ENCODE peak calls at places on chromosome 9, in four cellular contexts. P is hepatocyte, N is NB4, D is nephron progenitor cell. B is an unnamed sample.
A peak's percentile ranks its signal among the peaks of the same experiment; 100 is the strongest.

GRCh38 chr9:97419315-97419867 is 7.5 kb downstream of the TDRD7 start:
- DNase-seq in P (no peak), D (no peak), N (no peak), B (no peak)

GRCh38 chr9:130196643-130197042 is 24.4 kb downstream of the NCS1 start:
- DNase-seq in D (no peak), N (no peak), P (no peak), B (no peak)

GRCh38 chr9:126399789-126400188 is 73.2 kb downstream of the MVB12B start:
- DNase-seq in P (no peak), D (no peak), N (no peak), B (no peak)

GRCh38 chr9:126367646-126368419 is 41.2 kb downstream of the MVB12B start:
- DNase-seq in D (no peak), N (no peak), P (peak; percentile 72), B (no peak)

GRCh38 chr9:130128251-130128650 is 44.0 kb upstream of the NCS1 start:
- DNase-seq in D (no peak), P (no peak), N (peak; percentile 89), B (peak; percentile 72)

GRCh38 chr9:88056876-88057275 is 81.4 kb downstream of the SPATA31C2 start:
- DNase-seq in D (no peak), N (no peak), P (no peak), B (no peak)

GRCh38 chr9:6680797-6681146 is 35.2 kb upstream of the GLDC start:
- DNase-seq in N (peak; percentile 95), P (peak; percentile 77), D (peak; percentile 55), B (no peak)

GRCh38 chr9:23160952-23161469 is 665.0 kb downstream of the ELAVL2 start:
- DNase-seq in D (no peak), P (no peak), N (no peak), B (no peak)

GRCh38 chr9:127035948-127036347 is 86.5 kb downstream of the ANGPTL2 start:
- DNase-seq in P (no peak), N (no peak), D (no peak), B (no peak)

GRCh38 chr9:97577051-97577450 is 56.1 kb downstream of the TSTD2 start:
- DNase-seq in D (no peak), N (no peak), P (no peak), B (no peak)

GRCh38 chr9:86822414-86822813 is 124.9 kb downstream of the GAS1 start:
- DNase-seq in P (no peak), D (no peak), N (no peak), B (no peak)

GRCh38 chr9:93473411-93473810 is 20.0 kb upstream of the FAM120AOS start:
- DNase-seq in D (no peak), P (no peak), N (no peak), B (no peak)

GRCh38 chr9:128636024-128636390 is 20.6 kb downstream of the DYNC2I2 start:
- DNase-seq in D (peak; percentile 29), P (peak; percentile 77), N (no peak), B (no peak)

GRCh38 chr9:13143281-13143680 is 136.2 kb downstream of the MPDZ start:
- DNase-seq in N (no peak), D (no peak), P (no peak), B (no peak)

GRCh38 chr9:127076860-127077657 is 45.4 kb downstream of the ANGPTL2 start:
- DNase-seq in N (no peak), D (no peak), P (no peak), B (no peak)

GRCh38 chr9:111962021-111962420 is 65.4 kb downstream of the UGCG start:
- DNase-seq in P (no peak), N (no peak), D (no peak), B (no peak)

GRCh38 chr9:91089405-91090131 is 272.1 kb downstream of the AUH start:
- DNase-seq in P (peak; percentile 56), D (no peak), N (peak; percentile 70), B (no peak)

GRCh38 chr9:84781431-84781830 is 111.9 kb downstream of the NTRK2 start:
- DNase-seq in D (peak; percentile 12), P (no peak), N (peak; percentile 24), B (no peak)

GRCh38 chr9:127788337-127789011 is 2.6 kb downstream of the CDK9 start:
- DNase-seq in D (no peak), N (no peak), P (no peak), B (no peak)

GRCh38 chr9:16824545-16825041 is 45.9 kb downstream of the BNC2 start:
- DNase-seq in N (peak; percentile 33), P (peak; percentile 37), D (no peak), B (no peak)

GRCh38 chr9:9079473-9079872 is 1279.9 kb upstream of the DMAC1 start:
- DNase-seq in P (no peak), N (no peak), D (no peak), B (no peak)

GRCh38 chr9:128232811-128233428 is 29.7 kb downstream of the DNM1 start:
- DNase-seq in D (no peak), P (peak; percentile 3), N (no peak), B (no peak)

GRCh38 chr9:21919377-21920362 is 74.5 kb downstream of the CDKN2A start:
- DNase-seq in P (no peak), N (no peak), D (no peak), B (no peak)

GRCh38 chr9:104794070-104794469 is 30.1 kb downstream of the NIPSNAP3B start:
- DNase-seq in N (no peak), P (no peak), D (no peak), B (no peak)

GRCh38 chr9:121844090-121844489 is 192.7 kb downstream of the DAB2IP start:
- DNase-seq in D (no peak), N (no peak), P (no peak), B (no peak)

GRCh38 chr9:37061763-37062162 is 27.7 kb upstream of the PAX5 start:
- DNase-seq in P (peak; percentile 15), N (peak; percentile 58), D (no peak), B (no peak)

GRCh38 chr9:109274768-109275596 is 45.9 kb downstream of the EPB41L4B start:
- DNase-seq in D (no peak), N (no peak), P (no peak), B (no peak)

GRCh38 chr9:94065535-94065961 is 18.7 kb upstream of the PTPDC1 start:
- DNase-seq in D (peak; percentile 77), P (peak; percentile 86), N (peak; percentile 83), B (peak; percentile 56)

DNA sequence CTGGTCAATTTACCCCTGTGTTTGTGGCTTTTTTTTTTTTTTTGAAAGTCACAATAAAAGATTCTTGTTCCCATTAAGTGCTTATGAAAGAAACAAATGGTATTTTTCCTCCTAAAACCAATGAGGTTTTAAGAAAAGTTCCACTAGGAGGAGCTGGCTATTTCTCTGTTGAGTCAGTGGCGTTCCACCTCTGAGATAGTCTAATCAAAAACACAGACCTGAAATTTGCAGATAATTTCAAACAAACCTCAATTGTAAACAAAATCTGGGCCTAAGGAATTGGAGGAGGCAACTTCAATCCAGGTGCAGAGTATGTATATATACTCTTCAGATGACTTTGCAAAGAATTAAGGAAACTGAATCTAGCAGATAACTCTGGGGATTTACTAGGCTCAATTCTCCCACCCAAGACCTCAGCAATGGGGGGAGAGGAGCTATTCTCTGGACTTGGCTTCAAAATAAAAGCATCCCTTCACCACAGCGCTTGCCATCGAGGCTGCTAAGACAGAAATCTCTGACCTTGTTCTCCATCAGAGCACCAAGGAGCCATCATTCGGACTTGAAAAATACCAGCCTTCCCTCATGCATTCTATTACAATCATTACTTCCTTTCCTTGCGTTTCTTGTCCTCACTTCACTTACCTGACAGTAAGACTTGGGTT is 52.4 kb downstream of the FANCC start:
- DNase-seq in N (peak; percentile 20), P (peak; percentile 59), D (no peak), B (no peak)
- TF ChIP-seq CTCF in N (no peak), P (peak; percentile 56), D (no peak), B (no peak)

GRCh38 chr9:99823392-99824377 is 2.0 kb downstream of the NR4A3 start:
- DNase-seq in P (peak; percentile 48), D (peak; percentile 63), N (peak; percentile 14), B (peak; percentile 56)

GRCh38 chr9:99822596-99823391 is 1.1 kb downstream of the NR4A3 start:
- DNase-seq in N (peak; percentile 56), P (peak; percentile 59), D (peak; percentile 65), B (peak; percentile 60)

GRCh38 chr9:99821187-99822095 is at the start of gene NR4A3:
- DNase-seq in N (peak; percentile 92), P (peak; percentile 96), D (peak; percentile 87), B (peak; percentile 91)

GRCh38 chr9:99820330-99821186 is 1.1 kb upstream of the NR4A3 start:
- DNase-seq in P (peak; percentile 73), D (peak; percentile 12), N (peak; percentile 78), B (peak; percentile 50)

GRCh38 chr9:99822096-99822595 is 461 bp downstream of the NR4A3 start:
- DNase-seq in N (peak; percentile 59), D (no peak), P (no peak), B (no peak)
- TF ChIP-seq CTCF in N (no peak), D (no peak), P (no peak), B (no peak)

DNA sequence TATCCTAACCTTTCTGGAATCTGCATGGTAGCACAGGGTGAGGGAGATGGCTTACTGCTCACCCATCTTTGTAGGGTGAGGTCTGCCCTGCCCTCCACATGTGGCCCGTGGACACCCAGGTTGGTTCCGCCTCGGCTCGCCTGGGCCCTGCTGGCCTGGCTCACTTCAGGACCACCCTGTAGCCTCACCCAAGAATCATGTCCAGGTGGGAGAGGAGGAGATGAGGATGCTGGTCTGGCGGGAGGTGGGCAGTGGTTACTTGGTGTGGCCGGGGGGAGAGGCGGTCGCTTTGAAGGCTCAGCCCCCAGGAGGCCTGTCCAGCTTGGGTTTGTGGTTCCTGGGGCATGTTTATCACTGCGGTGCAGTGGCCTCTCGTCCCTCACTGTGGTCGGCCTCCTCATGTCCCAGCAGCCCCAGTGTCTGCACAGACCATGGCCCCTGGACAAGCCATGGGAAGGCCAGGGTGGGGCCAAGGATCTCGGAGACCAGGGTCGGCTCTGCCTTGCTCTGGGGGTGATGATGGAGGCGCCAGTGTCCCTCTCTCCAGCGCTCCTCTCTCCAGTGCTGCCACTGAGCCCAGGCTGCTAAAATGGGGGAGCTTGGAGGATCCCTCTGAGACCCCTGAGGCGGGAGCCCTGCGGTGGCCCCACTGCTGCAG is 4.6 kb downstream of the OBP2B start:
- DNase-seq in D (no peak), N (no peak), P (no peak), B (no peak)
- TF ChIP-seq CTCF in D (no peak), N (no peak), P (no peak), B (no peak)

DNA sequence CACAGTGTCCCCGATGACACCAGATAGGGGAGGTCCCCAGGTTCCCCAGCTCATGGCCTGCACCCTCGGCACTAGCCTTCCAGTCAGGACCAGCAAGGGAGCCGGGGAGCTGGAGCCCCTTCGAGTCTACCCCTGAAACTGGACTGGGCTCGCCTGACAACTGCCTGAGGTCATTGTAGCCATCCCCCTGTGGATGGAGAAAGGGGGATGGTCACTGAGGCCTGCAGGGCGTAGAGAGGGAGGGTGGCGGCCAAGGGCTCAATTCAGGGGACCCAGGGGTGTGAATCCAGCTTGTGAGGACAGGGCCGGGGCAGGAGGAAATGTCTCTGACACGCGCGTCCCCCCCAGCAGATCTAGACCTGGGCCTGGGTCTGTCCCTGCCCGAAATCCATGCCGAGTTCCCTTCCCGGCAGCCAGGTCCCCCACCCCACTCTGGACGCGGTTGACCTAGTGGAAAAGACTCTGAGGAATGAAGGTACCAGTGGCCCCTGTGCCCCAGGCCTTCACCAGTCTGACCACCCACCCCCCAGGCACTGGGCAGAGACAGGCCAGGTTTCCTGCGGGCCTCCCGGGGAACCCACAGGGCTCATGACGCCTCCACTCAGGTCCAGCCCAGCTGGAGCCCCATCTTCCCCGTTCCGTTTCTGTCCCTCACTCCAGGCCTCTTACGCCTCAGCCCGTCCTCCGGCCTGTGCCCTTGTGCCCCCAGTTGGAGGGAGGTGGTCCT is 775 bp downstream of the SLC34A3 start:
- DNase-seq in P (no peak), D (no peak), N (no peak), B (no peak)
- TF ChIP-seq CTCF in P (no peak), D (no peak), N (no peak), B (no peak)